ENCODE peak calls at places on chromosomes 12 and 14, in nine cellular contexts. One of them, this sample, is unnamed.

GRCh38 chr12:24821691-24822090 is 127.2 kb downstream of the BCAT1 start:
- DNase-seq in Peyer's patch: no peak
- DNase-seq in cardiac muscle cell: no peak
- DNase-seq in right atrium auricular region: no peak
- DNase-seq in neuronal stem cell: no peak
- DNase-seq in tibial artery: no peak
- DNase-seq in fibroblast of lung: peak; percentile 55
- DNase-seq in lung: no peak
- DNase-seq in neural progenitor cell: no peak
- DNase-seq in this sample: no peak

GRCh38 chr12:109744026-109744425 is 30.4 kb downstream of the FAM222A start:
- DNase-seq in lung: no peak
- DNase-seq in neuronal stem cell: no peak
- DNase-seq in fibroblast of lung: no peak
- DNase-seq in neural progenitor cell: no peak
- DNase-seq in tibial artery: peak; percentile 4
- DNase-seq in Peyer's patch: peak; percentile 31
- DNase-seq in right atrium auricular region: no peak
- DNase-seq in cardiac muscle cell: no peak
- DNase-seq in this sample: no peak

GRCh38 chr12:76706761-76707160 is 57.2 kb upstream of the ZDHHC17 start:
- DNase-seq in right atrium auricular region: no peak
- DNase-seq in fibroblast of lung: peak; percentile 27
- DNase-seq in neural progenitor cell: no peak
- DNase-seq in lung: no peak
- DNase-seq in tibial artery: no peak
- DNase-seq in cardiac muscle cell: no peak
- DNase-seq in Peyer's patch: no peak
- DNase-seq in neuronal stem cell: no peak
- DNase-seq in this sample: no peak

GRCh38 chr14:59282366-59282765 is 93.9 kb downstream of the DAAM1 start:
- DNase-seq in neural progenitor cell: no peak
- DNase-seq in fibroblast of lung: peak; percentile 75
- DNase-seq in neuronal stem cell: no peak
- DNase-seq in Peyer's patch: no peak
- DNase-seq in cardiac muscle cell: no peak
- DNase-seq in lung: no peak
- DNase-seq in tibial artery: no peak
- DNase-seq in right atrium auricular region: no peak
- DNase-seq in this sample: no peak

GRCh38 chr12:54357802-54358619 is 6.3 kb downstream of the GPR84 start:
- DNase-seq in cardiac muscle cell: no peak
- DNase-seq in neuronal stem cell: no peak
- DNase-seq in neural progenitor cell: peak; percentile 22
- DNase-seq in Peyer's patch: no peak
- DNase-seq in fibroblast of lung: no peak
- DNase-seq in tibial artery: no peak
- DNase-seq in lung: no peak
- DNase-seq in right atrium auricular region: no peak
- DNase-seq in this sample: no peak

GRCh38 chr12:95994476-95994875 is 1.7 kb downstream of the HAL start:
- DNase-seq in neuronal stem cell: no peak
- DNase-seq in right atrium auricular region: no peak
- DNase-seq in fibroblast of lung: no peak
- DNase-seq in lung: no peak
- DNase-seq in tibial artery: no peak
- DNase-seq in Peyer's patch: no peak
- DNase-seq in neural progenitor cell: no peak
- DNase-seq in cardiac muscle cell: no peak
- DNase-seq in this sample: no peak

GRCh38 chr12:127191124-127191523 is 1075.8 kb upstream of the TMEM132C start:
- DNase-seq in cardiac muscle cell: no peak
- DNase-seq in Peyer's patch: no peak
- DNase-seq in tibial artery: no peak
- DNase-seq in fibroblast of lung: peak; percentile 25
- DNase-seq in neuronal stem cell: no peak
- DNase-seq in right atrium auricular region: no peak
- DNase-seq in lung: no peak
- DNase-seq in neural progenitor cell: no peak
- DNase-seq in this sample: no peak

GRCh38 chr12:38934696-38935095 is 29.3 kb upstream of the CPNE8 start:
- DNase-seq in cardiac muscle cell: no peak
- DNase-seq in tibial artery: no peak
- DNase-seq in neuronal stem cell: no peak
- DNase-seq in neural progenitor cell: no peak
- DNase-seq in fibroblast of lung: no peak
- DNase-seq in lung: no peak
- DNase-seq in Peyer's patch: no peak
- DNase-seq in right atrium auricular region: no peak
- DNase-seq in this sample: no peak

GRCh38 chr14:88948199-88948598 is 123.7 kb downstream of the TTC8 start:
- DNase-seq in tibial artery: no peak
- DNase-seq in Peyer's patch: no peak
- DNase-seq in cardiac muscle cell: no peak
- DNase-seq in right atrium auricular region: no peak
- DNase-seq in neural progenitor cell: no peak
- DNase-seq in neuronal stem cell: no peak
- DNase-seq in lung: no peak
- DNase-seq in fibroblast of lung: no peak
- DNase-seq in this sample: no peak

GRCh38 chr12:105382771-105383632 is 52.5 kb downstream of the C12orf75 start:
- DNase-seq in lung: no peak
- DNase-seq in right atrium auricular region: no peak
- DNase-seq in neural progenitor cell: peak; percentile 72
- DNase-seq in fibroblast of lung: peak; percentile 80
- DNase-seq in cardiac muscle cell: peak; percentile 72
- DNase-seq in Peyer's patch: no peak
- DNase-seq in neuronal stem cell: peak; percentile 45
- DNase-seq in tibial artery: no peak
- DNase-seq in this sample: peak; percentile 32

GRCh38 chr12:98901189-98901588 is 256.1 kb downstream of the APAF1 start:
- DNase-seq in tibial artery: no peak
- DNase-seq in cardiac muscle cell: peak; percentile 47
- DNase-seq in neural progenitor cell: peak; percentile 24
- DNase-seq in Peyer's patch: no peak
- DNase-seq in lung: no peak
- DNase-seq in neuronal stem cell: no peak
- DNase-seq in right atrium auricular region: no peak
- DNase-seq in fibroblast of lung: no peak
- DNase-seq in this sample: no peak

GRCh38 chr14:52443506-52443905 is 108.8 kb downstream of the TXNDC16 start:
- DNase-seq in neuronal stem cell: no peak
- DNase-seq in neural progenitor cell: no peak
- DNase-seq in lung: no peak
- DNase-seq in Peyer's patch: no peak
- DNase-seq in tibial artery: no peak
- DNase-seq in fibroblast of lung: no peak
- DNase-seq in right atrium auricular region: no peak
- DNase-seq in cardiac muscle cell: no peak
- DNase-seq in this sample: no peak

GRCh38 chr12:10354071-10354470 is 35.8 kb downstream of the KLRK1 start:
- DNase-seq in tibial artery: no peak
- DNase-seq in neural progenitor cell: no peak
- DNase-seq in cardiac muscle cell: no peak
- DNase-seq in fibroblast of lung: no peak
- DNase-seq in neuronal stem cell: no peak
- DNase-seq in right atrium auricular region: no peak
- DNase-seq in lung: no peak
- DNase-seq in Peyer's patch: no peak
- DNase-seq in this sample: no peak

GRCh38 chr12:71871116-71871515 is 31.6 kb downstream of the TBC1D15 start:
- DNase-seq in lung: no peak
- DNase-seq in fibroblast of lung: peak; percentile 73
- DNase-seq in neuronal stem cell: no peak
- DNase-seq in neural progenitor cell: no peak
- DNase-seq in Peyer's patch: no peak
- DNase-seq in tibial artery: no peak
- DNase-seq in cardiac muscle cell: no peak
- DNase-seq in right atrium auricular region: no peak
- DNase-seq in this sample: no peak

GRCh38 chr12:75439930-75440329 is 40.6 kb upstream of the GLIPR1 start:
- DNase-seq in right atrium auricular region: no peak
- DNase-seq in Peyer's patch: no peak
- DNase-seq in neural progenitor cell: no peak
- DNase-seq in fibroblast of lung: no peak
- DNase-seq in lung: no peak
- DNase-seq in cardiac muscle cell: no peak
- DNase-seq in neuronal stem cell: no peak
- DNase-seq in tibial artery: no peak
- DNase-seq in this sample: no peak

GRCh38 chr14:72063761-72064282 is 131.6 kb downstream of the RGS6 start:
- DNase-seq in lung: no peak
- DNase-seq in right atrium auricular region: no peak
- DNase-seq in cardiac muscle cell: no peak
- DNase-seq in neural progenitor cell: no peak
- DNase-seq in fibroblast of lung: no peak
- DNase-seq in tibial artery: no peak
- DNase-seq in Peyer's patch: no peak
- DNase-seq in neuronal stem cell: no peak
- DNase-seq in this sample: no peak

GRCh38 chr14:104742586-104743455 is 10.1 kb upstream of the SIVA1 start:
- DNase-seq in cardiac muscle cell: no peak
- DNase-seq in Peyer's patch: no peak
- DNase-seq in neuronal stem cell: no peak
- DNase-seq in fibroblast of lung: no peak
- DNase-seq in tibial artery: no peak
- DNase-seq in right atrium auricular region: no peak
- DNase-seq in lung: no peak
- DNase-seq in neural progenitor cell: no peak
- DNase-seq in this sample: no peak

GRCh38 chr14:67391266-67391665 is 20.7 kb downstream of the PLEK2 start:
- DNase-seq in neural progenitor cell: no peak
- DNase-seq in tibial artery: no peak
- DNase-seq in lung: no peak
- DNase-seq in fibroblast of lung: no peak
- DNase-seq in Peyer's patch: no peak
- DNase-seq in cardiac muscle cell: no peak
- DNase-seq in neuronal stem cell: no peak
- DNase-seq in right atrium auricular region: no peak
- DNase-seq in this sample: no peak

GRCh38 chr14:101019541-101019940 is 116.0 kb upstream of the RTL1 start:
- DNase-seq in right atrium auricular region: no peak
- DNase-seq in neuronal stem cell: no peak
- DNase-seq in Peyer's patch: peak; percentile 30
- DNase-seq in lung: no peak
- DNase-seq in fibroblast of lung: no peak
- DNase-seq in tibial artery: no peak
- DNase-seq in cardiac muscle cell: no peak
- DNase-seq in neural progenitor cell: no peak
- DNase-seq in this sample: no peak

GRCh38 chr14:64654931-64655330 is 49.3 kb upstream of the PLEKHG3 start:
- DNase-seq in lung: no peak
- DNase-seq in Peyer's patch: no peak
- DNase-seq in cardiac muscle cell: no peak
- DNase-seq in right atrium auricular region: no peak
- DNase-seq in tibial artery: no peak
- DNase-seq in neural progenitor cell: no peak
- DNase-seq in fibroblast of lung: no peak
- DNase-seq in neuronal stem cell: no peak
- DNase-seq in this sample: no peak
- H3K27ac ChIP-seq in lung: no peak overlapping the region
- H3K27ac ChIP-seq in Peyer's patch: no peak overlapping the region
- H3K27ac ChIP-seq in cardiac muscle cell: peak overlapping the region; percentile 51
- H3K27ac ChIP-seq in right atrium auricular region: peak overlapping the region; percentile 62
- H3K27ac ChIP-seq in tibial artery: peak overlapping the region; percentile 69
- H3K27ac ChIP-seq in neural progenitor cell: no peak overlapping the region
- H3K27ac ChIP-seq in fibroblast of lung: peak overlapping the region; percentile 56
- H3K27ac ChIP-seq in neuronal stem cell: no peak overlapping the region
- H3K27ac ChIP-seq in this sample: no peak overlapping the region

GRCh38 chr12:6620137-6620884 is 13.1 kb upstream of the CHD4 start:
- DNase-seq in lung: no peak
- DNase-seq in right atrium auricular region: no peak
- DNase-seq in neuronal stem cell: no peak
- DNase-seq in Peyer's patch: no peak
- DNase-seq in fibroblast of lung: no peak
- DNase-seq in cardiac muscle cell: peak; percentile 47
- DNase-seq in neural progenitor cell: peak; percentile 92
- DNase-seq in tibial artery: no peak
- DNase-seq in this sample: no peak
- H3K4me3 ChIP-seq in lung: no peak overlapping the region
- H3K4me3 ChIP-seq in right atrium auricular region: no peak overlapping the region
- H3K4me3 ChIP-seq in neuronal stem cell: no peak overlapping the region
- H3K4me3 ChIP-seq in Peyer's patch: no peak overlapping the region
- H3K4me3 ChIP-seq in fibroblast of lung: no peak overlapping the region
- H3K4me3 ChIP-seq in cardiac muscle cell: no peak overlapping the region
- H3K4me3 ChIP-seq in neural progenitor cell: no peak overlapping the region
- H3K4me3 ChIP-seq in tibial artery: peak overlapping the region; percentile 8
- H3K4me3 ChIP-seq in this sample: no peak overlapping the region

DNA sequence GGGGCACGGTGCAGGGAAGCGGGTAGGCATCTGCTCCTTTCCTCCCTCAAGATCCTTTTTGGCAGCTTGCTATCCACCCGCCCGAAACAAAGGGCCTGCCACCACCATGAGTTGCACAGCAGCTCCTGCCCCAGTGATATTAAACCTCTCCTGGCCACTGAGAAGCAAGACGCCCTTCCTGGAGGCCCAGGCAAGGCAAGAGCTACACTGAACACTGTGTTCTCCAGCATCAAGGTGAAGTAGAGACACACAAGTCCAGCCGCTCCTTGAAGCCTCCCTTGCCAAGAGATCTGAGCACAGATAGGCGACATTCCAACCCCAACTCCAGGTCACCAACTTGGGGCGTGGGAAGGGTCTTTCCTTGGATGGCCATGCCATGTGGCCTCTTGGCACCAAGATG is 70.9 kb downstream of the ACTN1 start:
- DNase-seq in Peyer's patch: no peak
- DNase-seq in lung: no peak
- DNase-seq in neural progenitor cell: no peak
- DNase-seq in cardiac muscle cell: no peak
- DNase-seq in right atrium auricular region: no peak
- DNase-seq in tibial artery: no peak
- DNase-seq in fibroblast of lung: no peak
- DNase-seq in neuronal stem cell: no peak
- DNase-seq in this sample: no peak
- H3K27ac ChIP-seq in Peyer's patch: no peak overlapping the region
- H3K27ac ChIP-seq in lung: no peak overlapping the region
- H3K27ac ChIP-seq in neural progenitor cell: no peak overlapping the region
- H3K27ac ChIP-seq in cardiac muscle cell: no peak overlapping the region
- H3K27ac ChIP-seq in right atrium auricular region: no peak overlapping the region
- H3K27ac ChIP-seq in tibial artery: peak overlapping the region; percentile 77
- H3K27ac ChIP-seq in fibroblast of lung: no peak overlapping the region
- H3K27ac ChIP-seq in neuronal stem cell: no peak overlapping the region
- H3K27ac ChIP-seq in this sample: no peak overlapping the region

DNA sequence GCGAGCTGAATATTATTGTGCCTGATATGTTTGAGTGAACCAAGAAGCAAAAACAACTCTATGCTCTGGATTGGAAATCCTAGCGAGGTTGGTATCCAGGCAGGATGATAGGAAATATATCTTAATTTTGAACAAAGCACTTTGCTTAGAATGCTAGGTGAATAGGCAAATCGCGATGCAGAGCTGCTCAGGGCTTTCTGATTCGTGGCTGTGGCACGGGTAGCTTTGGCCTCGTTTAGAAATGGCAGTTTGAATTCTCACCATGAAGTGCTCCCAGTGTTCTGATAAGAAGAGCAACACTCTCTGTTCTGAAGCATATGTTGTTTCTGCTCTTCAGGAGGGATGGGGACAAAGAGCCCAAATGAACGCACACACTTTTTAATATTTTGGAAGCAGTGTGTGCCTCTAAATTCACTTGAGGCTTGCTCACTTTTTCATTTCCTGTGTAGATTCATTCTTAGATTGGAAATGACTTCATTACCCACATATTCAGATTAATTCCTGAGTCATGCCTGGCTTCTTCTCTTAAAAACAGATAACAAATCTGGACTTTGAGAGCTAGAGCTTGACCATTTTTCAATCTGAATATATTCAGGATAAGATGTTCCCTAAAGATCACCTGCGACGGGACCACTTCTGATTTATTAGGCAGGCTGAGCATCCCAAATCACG is 200.9 kb downstream of the RPAP3 start:
- DNase-seq in Peyer's patch: no peak
- DNase-seq in neuronal stem cell: no peak
- DNase-seq in fibroblast of lung: no peak
- DNase-seq in right atrium auricular region: no peak
- DNase-seq in neural progenitor cell: no peak
- DNase-seq in cardiac muscle cell: no peak
- DNase-seq in tibial artery: no peak
- DNase-seq in lung: no peak
- DNase-seq in this sample: no peak
- H3K4me3 ChIP-seq in Peyer's patch: no peak overlapping the region
- H3K4me3 ChIP-seq in neuronal stem cell: no peak overlapping the region
- H3K4me3 ChIP-seq in fibroblast of lung: no peak overlapping the region
- H3K4me3 ChIP-seq in right atrium auricular region: no peak overlapping the region
- H3K4me3 ChIP-seq in neural progenitor cell: no peak overlapping the region
- H3K4me3 ChIP-seq in cardiac muscle cell: no peak overlapping the region
- H3K4me3 ChIP-seq in tibial artery: no peak overlapping the region
- H3K4me3 ChIP-seq in lung: no peak overlapping the region
- H3K4me3 ChIP-seq in this sample: no peak overlapping the region

This sample was measured in Panc1.